ENCODE peak calls at places on chromosomes 4 and X, in five cellular contexts. One of them, this sample, is unnamed.

GRCh38 chr4:6854098-6854744 is 55.4 kb upstream of the TBC1D14 start:
- DNase-seq in activated naive CD4-positive, alpha-beta T cell treated with anti-CD3 and anti-CD28 coated beads for 36 hours: no peak
- DNase-seq in EH: no peak
- DNase-seq in astrocyte of the spinal cord: no peak
- DNase-seq in mesothelial cell of epicardium: no peak
- DNase-seq in this sample: no peak

GRCh38 chrX:35166023-35166422 is 223.4 kb downstream of the FAM47B start:
- DNase-seq in EH: no peak
- DNase-seq in astrocyte of the spinal cord: no peak
- DNase-seq in mesothelial cell of epicardium: no peak
- DNase-seq in activated naive CD4-positive, alpha-beta T cell treated with anti-CD3 and anti-CD28 coated beads for 36 hours: no peak
- DNase-seq in this sample: no peak

GRCh38 chr4:67428819-67429218 is 116.5 kb downstream of the CENPC start:
- DNase-seq in astrocyte of the spinal cord: no peak
- DNase-seq in EH: no peak
- DNase-seq in activated naive CD4-positive, alpha-beta T cell treated with anti-CD3 and anti-CD28 coated beads for 36 hours: no peak
- DNase-seq in mesothelial cell of epicardium: no peak
- DNase-seq in this sample: no peak

GRCh38 chr4:182699825-182700224 is 217.4 kb downstream of the DCTD start:
- DNase-seq in mesothelial cell of epicardium: no peak
- DNase-seq in activated naive CD4-positive, alpha-beta T cell treated with anti-CD3 and anti-CD28 coated beads for 36 hours: no peak
- DNase-seq in EH: no peak
- DNase-seq in astrocyte of the spinal cord: no peak
- DNase-seq in this sample: no peak

GRCh38 chr4:20299515-20299914 is 47.8 kb downstream of the SLIT2 start:
- DNase-seq in mesothelial cell of epicardium: no peak
- DNase-seq in activated naive CD4-positive, alpha-beta T cell treated with anti-CD3 and anti-CD28 coated beads for 36 hours: no peak
- DNase-seq in astrocyte of the spinal cord: peak
- DNase-seq in EH: peak
- DNase-seq in this sample: no peak

GRCh38 chr4:117664706-117665444 is 369.4 kb upstream of the NDST3 start:
- DNase-seq in EH: no peak
- DNase-seq in astrocyte of the spinal cord: peak
- DNase-seq in activated naive CD4-positive, alpha-beta T cell treated with anti-CD3 and anti-CD28 coated beads for 36 hours: no peak
- DNase-seq in mesothelial cell of epicardium: no peak
- DNase-seq in this sample: no peak

GRCh38 chrX:13791559-13791958 is 25.3 kb downstream of the GPM6B start:
- DNase-seq in mesothelial cell of epicardium: no peak
- DNase-seq in astrocyte of the spinal cord: peak
- DNase-seq in activated naive CD4-positive, alpha-beta T cell treated with anti-CD3 and anti-CD28 coated beads for 36 hours: no peak
- DNase-seq in EH: no peak
- DNase-seq in this sample: no peak

GRCh38 chr4:116788723-116789122 is 296.7 kb downstream of the TRAM1L1 start:
- DNase-seq in mesothelial cell of epicardium: no peak
- DNase-seq in astrocyte of the spinal cord: no peak
- DNase-seq in activated naive CD4-positive, alpha-beta T cell treated with anti-CD3 and anti-CD28 coated beads for 36 hours: no peak
- DNase-seq in EH: no peak
- DNase-seq in this sample: no peak

GRCh38 chrX:138748480-138748879 is 37.0 kb upstream of the FGF13 start:
- DNase-seq in mesothelial cell of epicardium: no peak
- DNase-seq in EH: peak
- DNase-seq in activated naive CD4-positive, alpha-beta T cell treated with anti-CD3 and anti-CD28 coated beads for 36 hours: no peak
- DNase-seq in astrocyte of the spinal cord: peak
- DNase-seq in this sample: no peak

GRCh38 chr4:44738615-44739014 is 12.3 kb upstream of the GNPDA2 start:
- DNase-seq in activated naive CD4-positive, alpha-beta T cell treated with anti-CD3 and anti-CD28 coated beads for 36 hours: no peak
- DNase-seq in astrocyte of the spinal cord: peak
- DNase-seq in EH: peak
- DNase-seq in mesothelial cell of epicardium: no peak
- DNase-seq in this sample: no peak

GRCh38 chr4:3402409-3403103 is 39.2 kb upstream of the HGFAC start:
- DNase-seq in activated naive CD4-positive, alpha-beta T cell treated with anti-CD3 and anti-CD28 coated beads for 36 hours: peak
- DNase-seq in astrocyte of the spinal cord: peak
- DNase-seq in mesothelial cell of epicardium: no peak
- DNase-seq in EH: peak
- DNase-seq in this sample: no peak

GRCh38 chr4:43132010-43132582 is 239.6 kb downstream of the GRXCR1 start:
- DNase-seq in activated naive CD4-positive, alpha-beta T cell treated with anti-CD3 and anti-CD28 coated beads for 36 hours: peak
- DNase-seq in mesothelial cell of epicardium: peak
- DNase-seq in EH: peak
- DNase-seq in astrocyte of the spinal cord: peak
- DNase-seq in this sample: peak

GRCh38 chr4:120977435-120977997 is 55.0 kb upstream of the PRDM5 start:
- DNase-seq in astrocyte of the spinal cord: peak
- DNase-seq in EH: peak
- DNase-seq in activated naive CD4-positive, alpha-beta T cell treated with anti-CD3 and anti-CD28 coated beads for 36 hours: peak
- DNase-seq in mesothelial cell of epicardium: no peak
- DNase-seq in this sample: no peak

GRCh38 chr4:88818650-88819470 is 121.2 kb upstream of the NAP1L5 start:
- DNase-seq in astrocyte of the spinal cord: peak
- DNase-seq in activated naive CD4-positive, alpha-beta T cell treated with anti-CD3 and anti-CD28 coated beads for 36 hours: peak
- DNase-seq in mesothelial cell of epicardium: no peak
- DNase-seq in EH: peak
- DNase-seq in this sample: no peak

This sample was measured in D721Med.